ENCODE peak calls at places on chromosomes 4 and X, in four cellular contexts. One of them, this sample, is unnamed.

GRCh38 chrX:67727576-67727975 is 183.8 kb downstream of the AR start:
- DNase-seq in foreskin fibroblast: no peak
- DNase-seq in T1000: no peak
- DNase-seq in epithelial cell of esophagus: no peak
- DNase-seq in this sample: no peak

GRCh38 chrX:63934791-63935190 is 149.8 kb upstream of the ARHGEF9 start:
- DNase-seq in foreskin fibroblast: no peak
- DNase-seq in epithelial cell of esophagus: peak; percentile 15
- DNase-seq in T1000: no peak
- DNase-seq in this sample: peak; percentile 41

GRCh38 chr4:143382539-143382938 is 45.9 kb downstream of the GAB1 start:
- DNase-seq in foreskin fibroblast: no peak
- DNase-seq in epithelial cell of esophagus: no peak
- DNase-seq in T1000: no peak
- DNase-seq in this sample: no peak

GRCh38 chr4:14916554-14917304 is 85.6 kb upstream of the CPEB2 start:
- DNase-seq in epithelial cell of esophagus: peak; percentile 87
- DNase-seq in foreskin fibroblast: peak; percentile 79
- DNase-seq in T1000: peak; percentile 79
- DNase-seq in this sample: no peak

GRCh38 chr4:188030401-188030800 is 34.8 kb downstream of the ZFP42 start:
- DNase-seq in T1000: no peak
- DNase-seq in epithelial cell of esophagus: no peak
- DNase-seq in foreskin fibroblast: no peak
- DNase-seq in this sample: no peak

GRCh38 chr4:35138449-35138848 is 1105.9 kb downstream of the ARAP2 start:
- DNase-seq in epithelial cell of esophagus: peak; percentile 23
- DNase-seq in T1000: no peak
- DNase-seq in foreskin fibroblast: no peak
- DNase-seq in this sample: no peak

GRCh38 chrX:109990582-109991276 is 12.2 kb upstream of the TMEM164 start:
- DNase-seq in T1000: no peak
- DNase-seq in epithelial cell of esophagus: no peak
- DNase-seq in foreskin fibroblast: no peak
- DNase-seq in this sample: no peak

GRCh38 chrX:153909024-153909979 is 4.8 kb downstream of the AVPR2 start:
- DNase-seq in foreskin fibroblast: no peak
- DNase-seq in epithelial cell of esophagus: no peak
- DNase-seq in T1000: no peak
- DNase-seq in this sample: peak; percentile 78

GRCh38 chr4:182745268-182745667 is 171.9 kb downstream of the DCTD start:
- DNase-seq in epithelial cell of esophagus: peak; percentile 86
- DNase-seq in T1000: no peak
- DNase-seq in foreskin fibroblast: no peak
- DNase-seq in this sample: no peak

GRCh38 chrX:135892781-135893180 is 463 bp downstream of the CT45A10 start:
- DNase-seq in epithelial cell of esophagus: no peak
- DNase-seq in T1000: no peak
- DNase-seq in foreskin fibroblast: no peak
- DNase-seq in this sample: no peak

GRCh38 chr4:184348311-184349233 is 125.8 kb downstream of the IRF2 start:
- DNase-seq in foreskin fibroblast: no peak
- DNase-seq in T1000: no peak
- DNase-seq in epithelial cell of esophagus: peak; percentile 69
- DNase-seq in this sample: no peak

GRCh38 chrX:9704876-9705465 is 60.7 kb downstream of the GPR143 start:
- DNase-seq in foreskin fibroblast: no peak
- DNase-seq in epithelial cell of esophagus: no peak
- DNase-seq in T1000: no peak
- DNase-seq in this sample: no peak

GRCh38 chr4:118745357-118745756 is 60.2 kb downstream of the METTL14 start:
- DNase-seq in foreskin fibroblast: peak; percentile 41
- DNase-seq in T1000: no peak
- DNase-seq in epithelial cell of esophagus: no peak
- DNase-seq in this sample: no peak

GRCh38 chrX:113473418-113473817 is 632.8 kb upstream of the AMOT start:
- DNase-seq in foreskin fibroblast: no peak
- DNase-seq in T1000: no peak
- DNase-seq in epithelial cell of esophagus: peak; percentile 20
- DNase-seq in this sample: no peak

GRCh38 chr4:152776352-152776751 is 3.2 kb downstream of the TIGD4 start:
- DNase-seq in epithelial cell of esophagus: peak; percentile 27
- DNase-seq in foreskin fibroblast: peak; percentile 18
- DNase-seq in T1000: no peak
- DNase-seq in this sample: no peak

GRCh38 chr4:153326513-153326912 is 18.0 kb upstream of the MND1 start:
- DNase-seq in T1000: no peak
- DNase-seq in foreskin fibroblast: peak; percentile 30
- DNase-seq in epithelial cell of esophagus: peak; percentile 84
- DNase-seq in this sample: no peak

GRCh38 chr4:112759313-112759712 is 122.4 kb downstream of the LARP7 start:
- DNase-seq in epithelial cell of esophagus: no peak
- DNase-seq in T1000: no peak
- DNase-seq in foreskin fibroblast: no peak
- DNase-seq in this sample: no peak

GRCh38 chr4:103400405-103400804 is 202.3 kb upstream of the CENPE start:
- DNase-seq in T1000: no peak
- DNase-seq in epithelial cell of esophagus: peak; percentile 97
- DNase-seq in foreskin fibroblast: no peak
- DNase-seq in this sample: no peak

GRCh38 chr4:61068025-61068424 is 132.1 kb upstream of the ADGRL3 start:
- DNase-seq in foreskin fibroblast: no peak
- DNase-seq in T1000: no peak
- DNase-seq in epithelial cell of esophagus: no peak
- DNase-seq in this sample: no peak

GRCh38 chr4:16048639-16049448 is 35.0 kb downstream of the PROM1 start:
- DNase-seq in T1000: no peak
- DNase-seq in epithelial cell of esophagus: no peak
- DNase-seq in foreskin fibroblast: no peak
- DNase-seq in this sample: no peak

GRCh38 chr4:9964884-9965283 is 56.4 kb downstream of the SLC2A9 start:
- DNase-seq in epithelial cell of esophagus: peak; percentile 66
- DNase-seq in T1000: no peak
- DNase-seq in foreskin fibroblast: no peak
- DNase-seq in this sample: no peak

GRCh38 chrX:131741103-131741581 is 197.3 kb downstream of the OR13H1 start:
- DNase-seq in T1000: no peak
- DNase-seq in epithelial cell of esophagus: no peak
- DNase-seq in foreskin fibroblast: no peak
- DNase-seq in this sample: no peak

GRCh38 chr4:13601060-13601459 is 26.5 kb downstream of the BOD1L1 start:
- DNase-seq in T1000: no peak
- DNase-seq in epithelial cell of esophagus: no peak
- DNase-seq in foreskin fibroblast: no peak
- DNase-seq in this sample: no peak

GRCh38 chrX:53728506-53728905 is 42.0 kb upstream of the HUWE1 start:
- DNase-seq in foreskin fibroblast: no peak
- DNase-seq in epithelial cell of esophagus: no peak
- DNase-seq in T1000: no peak
- DNase-seq in this sample: no peak

GRCh38 chr4:48033825-48034413 is 17.3 kb downstream of the NIPAL1 start:
- DNase-seq in epithelial cell of esophagus: peak; percentile 53
- DNase-seq in foreskin fibroblast: peak; percentile 57
- DNase-seq in T1000: no peak
- DNase-seq in this sample: no peak

GRCh38 chr4:78293841-78294301 is 236.7 kb downstream of the FRAS1 start:
- DNase-seq in T1000: peak; percentile 52
- DNase-seq in epithelial cell of esophagus: peak; percentile 57
- DNase-seq in foreskin fibroblast: peak; percentile 95
- DNase-seq in this sample: no peak

GRCh38 chr4:118834960-118835895 is 698 bp downstream of the SEC24D start:
- DNase-seq in foreskin fibroblast: peak; percentile 93
- DNase-seq in T1000: peak; percentile 67
- DNase-seq in epithelial cell of esophagus: peak; percentile 82
- DNase-seq in this sample: peak; percentile 73

GRCh38 chrX:82813671-82814078 is 694.4 kb upstream of the POU3F4 start:
- DNase-seq in foreskin fibroblast: peak; percentile 1
- DNase-seq in T1000: peak; percentile 12
- DNase-seq in epithelial cell of esophagus: peak; percentile 94
- DNase-seq in this sample: no peak

GRCh38 chr4:106671711-106672110 is 303.1 kb upstream of the GIMD1 start:
- DNase-seq in foreskin fibroblast: peak; percentile 47
- DNase-seq in epithelial cell of esophagus: peak; percentile 7
- DNase-seq in T1000: no peak
- DNase-seq in this sample: no peak

GRCh38 chr4:147425019-147425418 is 55.9 kb upstream of the EDNRA start:
- DNase-seq in foreskin fibroblast: peak; percentile 6
- DNase-seq in epithelial cell of esophagus: no peak
- DNase-seq in T1000: no peak
- DNase-seq in this sample: no peak

GRCh38 chr4:139665690-139666529 is at the start of gene MGST2:
- DNase-seq in foreskin fibroblast: peak; percentile 69
- DNase-seq in epithelial cell of esophagus: peak; percentile 70
- DNase-seq in T1000: no peak
- DNase-seq in this sample: peak; percentile 77

GRCh38 chrX:130109429-130110378 is 593 bp downstream of the ELF4 start:
- DNase-seq in T1000: peak; percentile 5
- DNase-seq in epithelial cell of esophagus: no peak
- DNase-seq in foreskin fibroblast: peak; percentile 67
- DNase-seq in this sample: no peak

This sample was measured in G401.